ENCODE peak calls at places on chromosomes 7 and 10, in nine cellular contexts. One of them, this sample, is unnamed. For H4K20me1, the result is how much of the 10 kb centered on the place peaks cover.

GRCh38 chr10:19283285-19283684 is 234.7 kb downstream of the MALRD1 start:
- DNase-seq in GM23338: no peak
- DNase-seq in fibroblast of lung: no peak
- DNase-seq in MM.1S: no peak
- DNase-seq in HCT116: no peak
- DNase-seq in HepG2: no peak
- DNase-seq in endothelial cell of umbilical vein: no peak
- DNase-seq in mammary epithelial cell: no peak
- DNase-seq in hepatocyte: no peak
- DNase-seq in this sample: no peak

GRCh38 chr10:86109421-86109820 is 257.2 kb downstream of the GRID1 start:
- DNase-seq in GM23338: no peak
- DNase-seq in fibroblast of lung: no peak
- DNase-seq in MM.1S: no peak
- DNase-seq in HCT116: no peak
- DNase-seq in HepG2: no peak
- DNase-seq in endothelial cell of umbilical vein: no peak
- DNase-seq in mammary epithelial cell: no peak
- DNase-seq in hepatocyte: no peak
- DNase-seq in this sample: no peak

GRCh38 chr10:48651839-48652238 is 32.8 kb upstream of the WDFY4 start:
- DNase-seq in GM23338: no peak
- DNase-seq in fibroblast of lung: no peak
- DNase-seq in MM.1S: peak
- DNase-seq in HCT116: no peak
- DNase-seq in HepG2: no peak
- DNase-seq in endothelial cell of umbilical vein: no peak
- DNase-seq in mammary epithelial cell: no peak
- DNase-seq in hepatocyte: no peak
- DNase-seq in this sample: no peak

GRCh38 chr10:3395041-3395440 is 222.5 kb upstream of the PITRM1 start:
- DNase-seq in GM23338: no peak
- DNase-seq in fibroblast of lung: no peak
- DNase-seq in MM.1S: no peak
- DNase-seq in HCT116: no peak
- DNase-seq in HepG2: no peak
- DNase-seq in endothelial cell of umbilical vein: no peak
- DNase-seq in mammary epithelial cell: no peak
- DNase-seq in hepatocyte: no peak
- DNase-seq in this sample: no peak

GRCh38 chr7:43520201-43520600 is 62.7 kb upstream of the STK17A start:
- DNase-seq in GM23338: no peak
- DNase-seq in fibroblast of lung: no peak
- DNase-seq in MM.1S: no peak
- DNase-seq in HCT116: no peak
- DNase-seq in HepG2: no peak
- DNase-seq in endothelial cell of umbilical vein: no peak
- DNase-seq in mammary epithelial cell: no peak
- DNase-seq in hepatocyte: no peak
- DNase-seq in this sample: no peak

GRCh38 chr10:8913720-8914119 is 859.2 kb downstream of the GATA3 start:
- DNase-seq in GM23338: no peak
- DNase-seq in fibroblast of lung: peak
- DNase-seq in MM.1S: no peak
- DNase-seq in HCT116: no peak
- DNase-seq in HepG2: no peak
- DNase-seq in endothelial cell of umbilical vein: no peak
- DNase-seq in mammary epithelial cell: peak
- DNase-seq in hepatocyte: peak
- DNase-seq in this sample: peak

GRCh38 chr7:119640861-119641260 is 632.1 kb upstream of the KCND2 start:
- DNase-seq in GM23338: no peak
- DNase-seq in fibroblast of lung: no peak
- DNase-seq in MM.1S: no peak
- DNase-seq in HCT116: no peak
- DNase-seq in HepG2: no peak
- DNase-seq in endothelial cell of umbilical vein: no peak
- DNase-seq in mammary epithelial cell: no peak
- DNase-seq in hepatocyte: no peak
- DNase-seq in this sample: no peak

GRCh38 chr10:59362184-59362966 is at the start of gene FAM13C:
- DNase-seq in GM23338: peak
- DNase-seq in fibroblast of lung: peak
- DNase-seq in MM.1S: peak
- DNase-seq in HCT116: no peak
- DNase-seq in HepG2: peak
- DNase-seq in endothelial cell of umbilical vein: peak
- DNase-seq in mammary epithelial cell: peak
- DNase-seq in hepatocyte: peak
- DNase-seq in this sample: peak

GRCh38 chr7:47402941-47403340 is 179.0 kb downstream of the TNS3 start:
- DNase-seq in GM23338: peak
- DNase-seq in fibroblast of lung: no peak
- DNase-seq in MM.1S: no peak
- DNase-seq in HCT116: no peak
- DNase-seq in HepG2: no peak
- DNase-seq in endothelial cell of umbilical vein: no peak
- DNase-seq in mammary epithelial cell: no peak
- DNase-seq in hepatocyte: no peak
- DNase-seq in this sample: no peak
- H4K20me1 ChIP-seq in GM23338: under half
- H4K20me1 ChIP-seq in fibroblast of lung: under half
- H4K20me1 ChIP-seq in MM.1S: under half
- H4K20me1 ChIP-seq in HCT116: under half
- H4K20me1 ChIP-seq in HepG2: under half
- H4K20me1 ChIP-seq in endothelial cell of umbilical vein: under half
- H4K20me1 ChIP-seq in mammary epithelial cell: under half
- H4K20me1 ChIP-seq in hepatocyte: under half
- H4K20me1 ChIP-seq in this sample: half or more

GRCh38 chr7:158534598-158534997 is 53.0 kb downstream of the PTPRN2 start:
- DNase-seq in GM23338: no peak
- DNase-seq in fibroblast of lung: no peak
- DNase-seq in MM.1S: no peak
- DNase-seq in HCT116: no peak
- DNase-seq in HepG2: no peak
- DNase-seq in endothelial cell of umbilical vein: no peak
- DNase-seq in mammary epithelial cell: no peak
- DNase-seq in hepatocyte: no peak
- DNase-seq in this sample: no peak

GRCh38 chr7:158539711-158540146 is 47.9 kb downstream of the PTPRN2 start:
- DNase-seq in GM23338: no peak
- DNase-seq in fibroblast of lung: no peak
- DNase-seq in MM.1S: no peak
- DNase-seq in HCT116: no peak
- DNase-seq in HepG2: no peak
- DNase-seq in endothelial cell of umbilical vein: no peak
- DNase-seq in mammary epithelial cell: no peak
- DNase-seq in hepatocyte: no peak
- DNase-seq in this sample: no peak

GRCh38 chr7:158535079-158535478 is 52.5 kb downstream of the PTPRN2 start:
- DNase-seq in GM23338: no peak
- DNase-seq in fibroblast of lung: no peak
- DNase-seq in MM.1S: no peak
- DNase-seq in HCT116: no peak
- DNase-seq in HepG2: no peak
- DNase-seq in endothelial cell of umbilical vein: no peak
- DNase-seq in mammary epithelial cell: no peak
- DNase-seq in hepatocyte: no peak
- DNase-seq in this sample: no peak

GRCh38 chr7:158538156-158538946 is 49.3 kb downstream of the PTPRN2 start:
- DNase-seq in GM23338: no peak
- DNase-seq in fibroblast of lung: no peak
- DNase-seq in MM.1S: no peak
- DNase-seq in HCT116: no peak
- DNase-seq in HepG2: no peak
- DNase-seq in endothelial cell of umbilical vein: no peak
- DNase-seq in mammary epithelial cell: no peak
- DNase-seq in hepatocyte: no peak
- DNase-seq in this sample: no peak

DNA sequence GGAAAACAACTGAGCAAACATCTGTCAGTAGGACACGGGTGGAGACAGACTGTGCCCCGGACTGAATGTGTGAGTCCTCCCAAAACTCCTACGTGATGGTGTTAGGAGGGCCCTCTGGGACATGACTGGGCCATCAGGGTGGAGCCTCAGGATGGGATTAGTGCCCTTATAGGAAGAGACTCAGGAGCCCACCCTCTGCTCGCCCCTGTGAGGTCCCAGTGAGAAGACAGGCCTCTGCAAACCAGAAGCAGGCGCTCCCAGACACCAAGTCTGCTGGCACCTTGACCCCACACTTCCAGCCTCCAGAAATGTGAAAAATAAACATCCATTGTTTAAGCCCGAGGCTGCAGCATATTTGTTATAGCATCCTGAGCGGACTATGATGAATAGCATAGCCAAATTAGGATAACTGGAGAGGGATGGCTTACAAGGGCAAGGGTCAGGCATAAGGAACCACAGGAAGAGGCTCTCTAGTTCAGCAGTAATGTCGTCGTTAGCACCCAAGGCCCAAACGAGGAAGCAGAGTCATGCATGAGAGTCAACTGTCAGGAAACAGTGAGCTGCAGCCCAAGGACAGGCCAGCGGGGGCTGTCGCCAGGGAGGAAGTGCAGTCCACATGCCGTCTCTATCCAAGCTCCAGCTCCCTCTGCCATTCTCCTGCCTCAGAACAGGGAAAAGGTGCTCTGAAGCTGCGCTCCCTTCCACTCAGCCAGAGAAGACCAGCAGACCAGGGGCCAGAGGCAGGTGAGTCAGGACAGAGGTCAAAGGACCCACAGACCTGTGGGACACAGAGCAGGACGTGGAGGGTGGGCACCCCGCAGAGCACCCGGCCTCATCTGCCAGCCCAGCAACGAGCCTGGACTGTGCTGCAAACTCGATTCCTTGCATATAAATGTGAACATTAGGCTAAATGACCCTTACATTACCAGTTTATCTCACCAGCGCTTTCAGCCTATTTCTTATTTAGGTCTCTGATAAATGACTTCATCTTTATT is 50.5 kb downstream of the PTPRN2 start:
- DNase-seq in GM23338: no peak
- DNase-seq in fibroblast of lung: no peak
- DNase-seq in MM.1S: no peak
- DNase-seq in HCT116: no peak
- DNase-seq in HepG2: peak
- DNase-seq in endothelial cell of umbilical vein: no peak
- DNase-seq in mammary epithelial cell: no peak
- DNase-seq in hepatocyte: no peak
- DNase-seq in this sample: no peak
- H3K4me3 ChIP-seq in GM23338: no peak
- H3K4me3 ChIP-seq in fibroblast of lung: no peak
- H3K4me3 ChIP-seq in MM.1S: no peak
- H3K4me3 ChIP-seq in HCT116: no peak
- H3K4me3 ChIP-seq in HepG2: peak
- H3K4me3 ChIP-seq in endothelial cell of umbilical vein: no peak
- H3K4me3 ChIP-seq in mammary epithelial cell: no peak
- H3K4me3 ChIP-seq in hepatocyte: no peak
- H3K4me3 ChIP-seq in this sample: no peak

DNA sequence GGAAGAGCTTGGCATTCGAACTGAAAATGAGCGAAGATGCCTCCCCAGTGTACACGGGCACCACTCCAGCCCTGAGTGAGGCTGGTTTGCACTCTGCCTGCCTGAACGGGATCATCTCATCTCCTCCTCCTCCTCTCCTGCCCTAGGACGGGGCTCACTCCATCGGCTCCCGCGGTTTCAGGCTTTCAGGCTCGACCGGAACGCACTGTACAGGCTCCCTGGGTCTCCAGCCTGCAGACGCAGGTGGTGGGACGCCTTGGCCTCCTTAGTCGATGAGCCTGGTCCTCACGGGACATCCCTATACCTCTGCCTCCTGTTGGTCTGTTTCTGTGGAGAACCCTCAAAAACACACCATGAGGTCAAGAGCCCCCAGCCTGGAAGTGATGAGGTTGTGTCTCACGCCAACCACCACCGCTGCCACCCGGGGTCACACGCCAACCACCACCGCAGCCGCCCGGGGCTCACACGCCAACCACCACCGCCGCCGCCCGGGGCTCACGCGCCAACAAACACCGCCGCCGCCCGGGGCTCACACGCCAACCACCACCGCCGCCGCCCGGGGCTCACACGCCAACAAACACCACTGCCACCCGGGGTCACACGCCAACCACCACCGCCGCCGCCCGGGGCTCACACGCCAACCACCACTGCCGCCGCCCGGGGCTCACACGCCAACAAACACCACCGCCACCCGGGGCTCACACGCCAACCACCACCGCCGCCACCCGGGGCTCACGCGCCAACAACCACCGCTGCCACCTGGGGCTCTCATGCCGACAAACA is 56.3 kb downstream of the FOXL3 start:
- DNase-seq in GM23338: no peak
- DNase-seq in fibroblast of lung: no peak
- DNase-seq in MM.1S: no peak
- DNase-seq in HCT116: no peak
- DNase-seq in HepG2: no peak
- DNase-seq in endothelial cell of umbilical vein: no peak
- DNase-seq in mammary epithelial cell: no peak
- DNase-seq in hepatocyte: no peak
- DNase-seq in this sample: no peak
- TF ChIP-seq EZH2 in GM23338: no peak
- TF ChIP-seq EZH2 in fibroblast of lung: no peak
- TF ChIP-seq EZH2 in MM.1S: no peak
- TF ChIP-seq EZH2 in HCT116: no peak
- TF ChIP-seq EZH2 in HepG2: no peak
- TF ChIP-seq EZH2 in endothelial cell of umbilical vein: no peak
- TF ChIP-seq EZH2 in mammary epithelial cell: no peak
- TF ChIP-seq EZH2 in hepatocyte: no peak
- TF ChIP-seq EZH2 in this sample: no peak

GRCh38 chr10:18098201-18098600 is 42.0 kb upstream of the CACNB2 start:
- DNase-seq in GM23338: no peak
- DNase-seq in fibroblast of lung: no peak
- DNase-seq in MM.1S: no peak
- DNase-seq in HCT116: no peak
- DNase-seq in HepG2: no peak
- DNase-seq in endothelial cell of umbilical vein: no peak
- DNase-seq in mammary epithelial cell: no peak
- DNase-seq in hepatocyte: no peak
- DNase-seq in this sample: no peak

GRCh38 chr10:18102404-18102803 is 37.8 kb upstream of the CACNB2 start:
- DNase-seq in GM23338: no peak
- DNase-seq in fibroblast of lung: no peak
- DNase-seq in MM.1S: no peak
- DNase-seq in HCT116: no peak
- DNase-seq in HepG2: no peak
- DNase-seq in endothelial cell of umbilical vein: no peak
- DNase-seq in mammary epithelial cell: no peak
- DNase-seq in hepatocyte: no peak
- DNase-seq in this sample: no peak

GRCh38 chr10:18097524-18097923 is 42.7 kb upstream of the CACNB2 start:
- DNase-seq in GM23338: no peak
- DNase-seq in fibroblast of lung: peak
- DNase-seq in MM.1S: no peak
- DNase-seq in HCT116: no peak
- DNase-seq in HepG2: no peak
- DNase-seq in endothelial cell of umbilical vein: no peak
- DNase-seq in mammary epithelial cell: peak
- DNase-seq in hepatocyte: no peak
- DNase-seq in this sample: peak

GRCh38 chr10:18099420-18099819 is 40.8 kb upstream of the CACNB2 start:
- DNase-seq in GM23338: no peak
- DNase-seq in fibroblast of lung: peak
- DNase-seq in MM.1S: no peak
- DNase-seq in HCT116: no peak
- DNase-seq in HepG2: no peak
- DNase-seq in endothelial cell of umbilical vein: no peak
- DNase-seq in mammary epithelial cell: no peak
- DNase-seq in hepatocyte: no peak
- DNase-seq in this sample: peak

DNA sequence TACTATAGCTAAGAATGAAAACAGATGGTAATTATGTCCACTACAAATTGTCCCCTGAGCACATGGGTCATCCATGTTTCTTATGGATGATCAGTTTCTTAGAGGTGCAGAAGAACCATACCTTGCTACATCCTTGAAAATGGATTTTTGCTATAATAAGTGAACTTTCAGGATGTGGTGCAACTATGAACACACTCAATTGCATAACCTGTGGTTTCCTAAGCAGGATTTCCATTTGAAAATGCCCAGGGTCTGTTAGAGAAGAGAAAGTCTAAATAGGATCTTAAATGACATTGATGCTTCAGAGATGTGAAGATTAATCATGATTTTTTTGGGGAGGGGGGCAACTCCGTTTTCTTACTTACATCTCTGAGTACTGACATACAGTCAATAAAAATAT is 39.6 kb upstream of the CACNB2 start:
- DNase-seq in GM23338: no peak
- DNase-seq in fibroblast of lung: peak
- DNase-seq in MM.1S: no peak
- DNase-seq in HCT116: no peak
- DNase-seq in HepG2: no peak
- DNase-seq in endothelial cell of umbilical vein: no peak
- DNase-seq in mammary epithelial cell: no peak
- DNase-seq in hepatocyte: no peak
- DNase-seq in this sample: no peak
- H4K20me1 ChIP-seq in GM23338: under half
- H4K20me1 ChIP-seq in fibroblast of lung: under half
- H4K20me1 ChIP-seq in MM.1S: under half
- H4K20me1 ChIP-seq in HCT116: under half
- H4K20me1 ChIP-seq in HepG2: under half
- H4K20me1 ChIP-seq in endothelial cell of umbilical vein: under half
- H4K20me1 ChIP-seq in mammary epithelial cell: under half
- H4K20me1 ChIP-seq in hepatocyte: under half
- H4K20me1 ChIP-seq in this sample: under half